ENCODE peak calls at places on chromosomes 16 and 17, in six cellular contexts. One of them, this sample, is unnamed.
A peak's percentile ranks its signal among the peaks of the same experiment; 100 is the strongest.

GRCh38 chr17:59634632-59635561 is 15.2 kb downstream of the CLTC start:
- DNase-seq in mucosa of descending colon: no peak
- DNase-seq in omental fat pad: no peak
- DNase-seq in lower leg skin: no peak
- DNase-seq in heart right ventricle: no peak
- DNase-seq in esophagus squamous epithelium: no peak
- DNase-seq in this sample: peak; percentile 60

GRCh38 chr17:1360975-1361374 is 39.0 kb downstream of the YWHAE start:
- DNase-seq in lower leg skin: no peak
- DNase-seq in esophagus squamous epithelium: no peak
- DNase-seq in mucosa of descending colon: no peak
- DNase-seq in heart right ventricle: no peak
- DNase-seq in omental fat pad: no peak
- DNase-seq in this sample: no peak

GRCh38 chr17:80430446-80431245 is 15.7 kb downstream of the ENDOV start:
- DNase-seq in esophagus squamous epithelium: no peak
- DNase-seq in omental fat pad: no peak
- DNase-seq in lower leg skin: no peak
- DNase-seq in heart right ventricle: no peak
- DNase-seq in mucosa of descending colon: no peak
- DNase-seq in this sample: peak; percentile 48

GRCh38 chr17:58277726-58278595 is 2.8 kb downstream of the MPO start:
- DNase-seq in omental fat pad: no peak
- DNase-seq in mucosa of descending colon: no peak
- DNase-seq in lower leg skin: no peak
- DNase-seq in heart right ventricle: no peak
- DNase-seq in esophagus squamous epithelium: no peak
- DNase-seq in this sample: no peak

GRCh38 chr17:16269658-16270057 is 52.6 kb downstream of the PIGL start:
- DNase-seq in esophagus squamous epithelium: no peak
- DNase-seq in heart right ventricle: no peak
- DNase-seq in lower leg skin: no peak
- DNase-seq in omental fat pad: no peak
- DNase-seq in mucosa of descending colon: no peak
- DNase-seq in this sample: no peak

GRCh38 chr17:74807925-74808324 is 31.8 kb upstream of the NAT9 start:
- DNase-seq in lower leg skin: no peak
- DNase-seq in omental fat pad: no peak
- DNase-seq in esophagus squamous epithelium: no peak
- DNase-seq in heart right ventricle: no peak
- DNase-seq in mucosa of descending colon: no peak
- DNase-seq in this sample: no peak

GRCh38 chr16:55508941-55509920 is at the start of gene LPCAT2:
- DNase-seq in heart right ventricle: peak; percentile 90
- DNase-seq in lower leg skin: peak; percentile 96
- DNase-seq in mucosa of descending colon: peak; percentile 93
- DNase-seq in esophagus squamous epithelium: no peak
- DNase-seq in omental fat pad: peak; percentile 76
- DNase-seq in this sample: peak; percentile 91

GRCh38 chr17:33038740-33039139 is 47.1 kb downstream of the SPACA3 start:
- DNase-seq in omental fat pad: no peak
- DNase-seq in esophagus squamous epithelium: no peak
- DNase-seq in lower leg skin: no peak
- DNase-seq in mucosa of descending colon: peak; percentile 68
- DNase-seq in heart right ventricle: peak; percentile 48
- DNase-seq in this sample: peak; percentile 60

GRCh38 chr17:8911205-8911604 is 43.7 kb upstream of the PIK3R6 start:
- DNase-seq in heart right ventricle: no peak
- DNase-seq in lower leg skin: peak; percentile 79
- DNase-seq in omental fat pad: no peak
- DNase-seq in esophagus squamous epithelium: no peak
- DNase-seq in mucosa of descending colon: no peak
- DNase-seq in this sample: no peak

GRCh38 chr17:6492892-6493674 is 48.8 kb downstream of the PIMREG start:
- DNase-seq in omental fat pad: no peak
- DNase-seq in heart right ventricle: no peak
- DNase-seq in esophagus squamous epithelium: no peak
- DNase-seq in mucosa of descending colon: no peak
- DNase-seq in lower leg skin: no peak
- DNase-seq in this sample: no peak

GRCh38 chr17:64778367-64779290 is 116.5 kb upstream of the SMURF2 start:
- DNase-seq in lower leg skin: peak; percentile 89
- DNase-seq in mucosa of descending colon: peak; percentile 50
- DNase-seq in esophagus squamous epithelium: no peak
- DNase-seq in omental fat pad: no peak
- DNase-seq in heart right ventricle: no peak
- DNase-seq in this sample: peak; percentile 30

GRCh38 chr17:79086609-79087427 is 12.2 kb downstream of the ENGASE start:
- DNase-seq in lower leg skin: no peak
- DNase-seq in mucosa of descending colon: no peak
- DNase-seq in esophagus squamous epithelium: no peak
- DNase-seq in omental fat pad: no peak
- DNase-seq in heart right ventricle: peak; percentile 10
- DNase-seq in this sample: no peak

GRCh38 chr17:40331743-40332641 is 23.0 kb downstream of the RARA start:
- DNase-seq in lower leg skin: peak; percentile 96
- DNase-seq in esophagus squamous epithelium: no peak
- DNase-seq in mucosa of descending colon: no peak
- DNase-seq in omental fat pad: no peak
- DNase-seq in heart right ventricle: peak; percentile 95
- DNase-seq in this sample: no peak

GRCh38 chr16:46947900-46948547 is 25.4 kb downstream of the DNAJA2 start:
- DNase-seq in lower leg skin: peak; percentile 32
- DNase-seq in omental fat pad: no peak
- DNase-seq in mucosa of descending colon: peak; percentile 52
- DNase-seq in esophagus squamous epithelium: no peak
- DNase-seq in heart right ventricle: no peak
- DNase-seq in this sample: peak; percentile 55

GRCh38 chr17:42009170-42009569 is 8.1 kb downstream of the DNAJC7 start:
- DNase-seq in mucosa of descending colon: no peak
- DNase-seq in omental fat pad: no peak
- DNase-seq in lower leg skin: peak; percentile 62
- DNase-seq in heart right ventricle: no peak
- DNase-seq in esophagus squamous epithelium: no peak
- DNase-seq in this sample: peak; percentile 31

GRCh38 chr17:17835415-17836249 is 1.2 kb downstream of the SREBF1 start:
- DNase-seq in esophagus squamous epithelium: no peak
- DNase-seq in heart right ventricle: no peak
- DNase-seq in lower leg skin: no peak
- DNase-seq in omental fat pad: no peak
- DNase-seq in mucosa of descending colon: no peak
- DNase-seq in this sample: no peak

GRCh38 chr17:17831208-17832039 is 5.4 kb downstream of the SREBF1 start:
- DNase-seq in esophagus squamous epithelium: no peak
- DNase-seq in heart right ventricle: no peak
- DNase-seq in lower leg skin: no peak
- DNase-seq in mucosa of descending colon: no peak
- DNase-seq in omental fat pad: no peak
- DNase-seq in this sample: no peak

GRCh38 chr17:36544049-36544319 is 735 bp upstream of the GGNBP2 start:
- DNase-seq in lower leg skin: no peak
- DNase-seq in omental fat pad: no peak
- DNase-seq in mucosa of descending colon: no peak
- DNase-seq in heart right ventricle: no peak
- DNase-seq in esophagus squamous epithelium: no peak
- DNase-seq in this sample: peak; percentile 45

GRCh38 chr16:57277586-57277985 is 6.9 kb downstream of the PLLP start:
- DNase-seq in lower leg skin: no peak
- DNase-seq in heart right ventricle: no peak
- DNase-seq in omental fat pad: no peak
- DNase-seq in mucosa of descending colon: no peak
- DNase-seq in esophagus squamous epithelium: no peak
- DNase-seq in this sample: peak; percentile 97

GRCh38 chr17:42405963-42406495 is 17.0 kb downstream of the CAVIN1 start:
- DNase-seq in mucosa of descending colon: peak; percentile 93
- DNase-seq in omental fat pad: peak; percentile 87
- DNase-seq in heart right ventricle: peak; percentile 90
- DNase-seq in esophagus squamous epithelium: no peak
- DNase-seq in lower leg skin: peak; percentile 97
- DNase-seq in this sample: peak; percentile 64

GRCh38 chr17:50207792-50208567 is 6.5 kb upstream of the COL1A1 start:
- DNase-seq in lower leg skin: peak; percentile 72
- DNase-seq in esophagus squamous epithelium: no peak
- DNase-seq in heart right ventricle: no peak
- DNase-seq in omental fat pad: no peak
- DNase-seq in mucosa of descending colon: no peak
- DNase-seq in this sample: no peak

GRCh38 chr16:86634290-86634689 is 55.9 kb downstream of the FOXL1 start:
- DNase-seq in omental fat pad: no peak
- DNase-seq in lower leg skin: no peak
- DNase-seq in esophagus squamous epithelium: no peak
- DNase-seq in heart right ventricle: no peak
- DNase-seq in mucosa of descending colon: no peak
- DNase-seq in this sample: peak; percentile 14

GRCh38 chr16:15899538-15900100 is 11.2 kb upstream of the CEP20 start:
- DNase-seq in lower leg skin: no peak
- DNase-seq in esophagus squamous epithelium: no peak
- DNase-seq in heart right ventricle: no peak
- DNase-seq in mucosa of descending colon: peak; percentile 31
- DNase-seq in omental fat pad: peak; percentile 25
- DNase-seq in this sample: peak; percentile 99

DNA sequence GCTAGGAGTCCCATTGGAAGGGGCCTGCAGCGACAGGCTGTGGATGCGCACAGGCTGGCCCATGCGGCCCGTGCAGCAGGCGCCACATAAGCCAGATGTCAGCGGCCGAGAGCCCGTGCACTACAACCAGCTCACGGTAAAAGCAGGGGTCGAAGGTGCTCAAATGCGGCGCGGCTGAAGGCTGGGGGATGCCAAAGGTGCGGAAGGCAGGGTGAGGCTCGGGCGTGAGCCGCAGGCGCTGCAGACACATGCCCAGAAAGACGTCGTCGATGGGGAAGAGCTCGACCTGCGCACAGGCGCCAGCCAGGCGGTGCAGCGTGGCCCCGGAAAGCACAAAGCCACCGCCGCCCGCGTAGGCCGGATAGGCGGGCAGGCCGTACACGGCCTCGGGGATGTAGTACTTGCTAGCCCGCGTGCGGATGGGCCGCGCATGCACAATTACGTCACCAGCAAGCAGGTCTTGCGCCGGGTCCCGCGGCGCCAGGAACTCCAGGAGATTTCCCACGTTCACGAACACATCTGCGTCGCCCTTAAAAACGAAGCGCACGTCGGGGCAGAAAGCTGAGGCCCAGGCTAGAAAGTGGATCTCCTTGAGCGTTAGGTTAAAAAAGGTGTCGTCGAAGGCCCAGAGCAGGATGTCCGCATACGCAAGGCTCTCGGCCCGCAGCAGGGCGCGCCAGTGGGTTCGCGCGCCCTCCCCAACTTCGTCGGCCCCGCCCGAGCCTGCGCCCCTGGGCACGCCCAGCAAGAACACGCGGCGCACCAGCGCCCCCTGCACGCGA is 1.3 kb downstream of the B3GNT9 start:
- DNase-seq in esophagus squamous epithelium: no peak
- DNase-seq in omental fat pad: no peak
- DNase-seq in heart right ventricle: no peak
- DNase-seq in lower leg skin: peak; percentile 86
- DNase-seq in mucosa of descending colon: no peak
- DNase-seq in this sample: no peak
- TF ChIP-seq CTCF in esophagus squamous epithelium: no peak
- TF ChIP-seq CTCF in omental fat pad: no peak
- TF ChIP-seq CTCF in heart right ventricle: no peak
- TF ChIP-seq CTCF in lower leg skin: no peak
- TF ChIP-seq CTCF in mucosa of descending colon: no peak
- TF ChIP-seq CTCF in this sample: no peak

GRCh38 chr17:28707339-28707720 is 4.4 kb downstream of the PROCA1 start:
- DNase-seq in omental fat pad: no peak
- DNase-seq in lower leg skin: no peak
- DNase-seq in heart right ventricle: no peak
- DNase-seq in esophagus squamous epithelium: no peak
- DNase-seq in mucosa of descending colon: no peak
- DNase-seq in this sample: no peak

GRCh38 chr17:28705074-28705659 is 6.5 kb downstream of the PROCA1 start:
- DNase-seq in esophagus squamous epithelium: no peak
- DNase-seq in lower leg skin: no peak
- DNase-seq in omental fat pad: no peak
- DNase-seq in heart right ventricle: no peak
- DNase-seq in mucosa of descending colon: no peak
- DNase-seq in this sample: no peak

GRCh38 chr17:28704219-28704858 is 7.3 kb downstream of the PROCA1 start:
- DNase-seq in omental fat pad: no peak
- DNase-seq in esophagus squamous epithelium: no peak
- DNase-seq in heart right ventricle: no peak
- DNase-seq in mucosa of descending colon: no peak
- DNase-seq in lower leg skin: no peak
- DNase-seq in this sample: no peak

GRCh38 chr17:28705728-28706334 is 5.9 kb downstream of the PROCA1 start:
- DNase-seq in mucosa of descending colon: no peak
- DNase-seq in omental fat pad: no peak
- DNase-seq in lower leg skin: no peak
- DNase-seq in esophagus squamous epithelium: no peak
- DNase-seq in heart right ventricle: no peak
- DNase-seq in this sample: no peak

GRCh38 chr17:28706471-28707338 is 5.0 kb downstream of the PROCA1 start:
- DNase-seq in mucosa of descending colon: no peak
- DNase-seq in heart right ventricle: no peak
- DNase-seq in lower leg skin: no peak
- DNase-seq in esophagus squamous epithelium: no peak
- DNase-seq in omental fat pad: no peak
- DNase-seq in this sample: no peak
- TF ChIP-seq CTCF in mucosa of descending colon: no peak
- TF ChIP-seq CTCF in heart right ventricle: no peak
- TF ChIP-seq CTCF in lower leg skin: no peak
- TF ChIP-seq CTCF in esophagus squamous epithelium: no peak
- TF ChIP-seq CTCF in omental fat pad: no peak
- TF ChIP-seq CTCF in this sample: no peak

GRCh38 chr16:66516808-66517585 is 32.9 kb downstream of the TK2 start:
- DNase-seq in esophagus squamous epithelium: peak; percentile 87
- DNase-seq in omental fat pad: peak; percentile 97
- DNase-seq in heart right ventricle: peak; percentile 96
- DNase-seq in lower leg skin: peak; percentile 99
- DNase-seq in mucosa of descending colon: peak; percentile 98
- DNase-seq in this sample: peak; percentile 96

GRCh38 chr16:66512589-66513404 is 37.1 kb downstream of the TK2 start:
- DNase-seq in esophagus squamous epithelium: no peak
- DNase-seq in omental fat pad: no peak
- DNase-seq in lower leg skin: peak; percentile 87
- DNase-seq in heart right ventricle: no peak
- DNase-seq in mucosa of descending colon: no peak
- DNase-seq in this sample: peak; percentile 70

GRCh38 chr16:66516172-66516807 is 33.6 kb downstream of the TK2 start:
- DNase-seq in lower leg skin: no peak
- DNase-seq in esophagus squamous epithelium: no peak
- DNase-seq in heart right ventricle: no peak
- DNase-seq in omental fat pad: no peak
- DNase-seq in mucosa of descending colon: no peak
- DNase-seq in this sample: no peak

GRCh38 chr16:66517586-66518263 is 32.2 kb downstream of the TK2 start:
- DNase-seq in omental fat pad: no peak
- DNase-seq in lower leg skin: peak; percentile 85
- DNase-seq in heart right ventricle: no peak
- DNase-seq in esophagus squamous epithelium: no peak
- DNase-seq in mucosa of descending colon: no peak
- DNase-seq in this sample: no peak

GRCh38 chr16:66515543-66516171 is 34.3 kb downstream of the TK2 start:
- DNase-seq in omental fat pad: no peak
- DNase-seq in esophagus squamous epithelium: no peak
- DNase-seq in mucosa of descending colon: no peak
- DNase-seq in lower leg skin: peak; percentile 86
- DNase-seq in heart right ventricle: no peak
- DNase-seq in this sample: peak; percentile 35
- TF ChIP-seq CTCF in omental fat pad: no peak
- TF ChIP-seq CTCF in esophagus squamous epithelium: peak; percentile 34
- TF ChIP-seq CTCF in mucosa of descending colon: no peak
- TF ChIP-seq CTCF in lower leg skin: no peak
- TF ChIP-seq CTCF in heart right ventricle: peak; percentile 55
- TF ChIP-seq CTCF in this sample: no peak

GRCh38 chr17:34071891-34072420 is 183.1 kb upstream of the CCL2 start:
- DNase-seq in omental fat pad: no peak
- DNase-seq in lower leg skin: no peak
- DNase-seq in esophagus squamous epithelium: no peak
- DNase-seq in mucosa of descending colon: no peak
- DNase-seq in heart right ventricle: no peak
- DNase-seq in this sample: no peak
- TF ChIP-seq CTCF in omental fat pad: no peak
- TF ChIP-seq CTCF in lower leg skin: no peak
- TF ChIP-seq CTCF in esophagus squamous epithelium: no peak
- TF ChIP-seq CTCF in mucosa of descending colon: no peak
- TF ChIP-seq CTCF in heart right ventricle: no peak
- TF ChIP-seq CTCF in this sample: no peak